ENCODE peak calls at places on chromosomes 6 and 20, in five cellular contexts. L is heart left ventricle, Z is MG63, K is SK-N-SH, G is astrocyte. C is an unnamed sample.
A peak's percentile ranks its signal among the peaks of the same experiment; 100 is the strongest.

GRCh38 chr20:10218536-10219451 is at the start of gene SNAP25:
- DNase-seq in G (peak; percentile 84), Z (peak; percentile 26), K (peak; percentile 88), L (peak; percentile 9), C (peak; percentile 88)

GRCh38 chr6:140782941-140783340 is 1349.8 kb upstream of the GJE1 start:
- DNase-seq in K (no peak), G (no peak), Z (no peak), L (no peak), C (no peak)

GRCh38 chr20:62961310-62961783 is 8.8 kb downstream of the SLC17A9 start:
- DNase-seq in L (no peak), K (peak; percentile 72), G (no peak), Z (no peak), C (peak; percentile 96)

GRCh38 chr6:94349227-94349626 is 929.9 kb upstream of the EPHA7 start:
- DNase-seq in L (no peak), K (no peak), Z (no peak), G (no peak), C (no peak)

GRCh38 chr6:43759157-43759925 is 10.7 kb upstream of the VEGFA start:
- DNase-seq in L (no peak), Z (no peak), G (no peak), K (no peak), C (peak; percentile 66)

GRCh38 chr20:34401741-34402455 is 38.8 kb downstream of the ITCH start:
- DNase-seq in K (no peak), Z (no peak), L (no peak), G (no peak), C (no peak)

GRCh38 chr6:111591901-111592461 is 13.7 kb downstream of the TRAF3IP2 start:
- DNase-seq in Z (no peak), G (peak; percentile 69), K (peak; percentile 53), L (no peak), C (no peak)

GRCh38 chr20:12687476-12687875 is 321.3 kb upstream of the SPTLC3 start:
- DNase-seq in Z (no peak), G (no peak), K (no peak), L (no peak), C (no peak)

GRCh38 chr6:168247456-168248147 is 72.0 kb downstream of the DACT2 start:
- DNase-seq in Z (peak; percentile 76), G (no peak), K (peak; percentile 88), L (no peak), C (no peak)

GRCh38 chr20:25055711-25056492 is 2.0 kb downstream of the ACSS1 start:
- DNase-seq in Z (no peak), G (peak; percentile 22), K (no peak), L (peak; percentile 11), C (no peak)

GRCh38 chr6:148999921-149000589 is 253.2 kb downstream of the UST start:
- DNase-seq in K (no peak), Z (peak; percentile 86), L (peak; percentile 76), G (peak; percentile 85), C (no peak)

DNA sequence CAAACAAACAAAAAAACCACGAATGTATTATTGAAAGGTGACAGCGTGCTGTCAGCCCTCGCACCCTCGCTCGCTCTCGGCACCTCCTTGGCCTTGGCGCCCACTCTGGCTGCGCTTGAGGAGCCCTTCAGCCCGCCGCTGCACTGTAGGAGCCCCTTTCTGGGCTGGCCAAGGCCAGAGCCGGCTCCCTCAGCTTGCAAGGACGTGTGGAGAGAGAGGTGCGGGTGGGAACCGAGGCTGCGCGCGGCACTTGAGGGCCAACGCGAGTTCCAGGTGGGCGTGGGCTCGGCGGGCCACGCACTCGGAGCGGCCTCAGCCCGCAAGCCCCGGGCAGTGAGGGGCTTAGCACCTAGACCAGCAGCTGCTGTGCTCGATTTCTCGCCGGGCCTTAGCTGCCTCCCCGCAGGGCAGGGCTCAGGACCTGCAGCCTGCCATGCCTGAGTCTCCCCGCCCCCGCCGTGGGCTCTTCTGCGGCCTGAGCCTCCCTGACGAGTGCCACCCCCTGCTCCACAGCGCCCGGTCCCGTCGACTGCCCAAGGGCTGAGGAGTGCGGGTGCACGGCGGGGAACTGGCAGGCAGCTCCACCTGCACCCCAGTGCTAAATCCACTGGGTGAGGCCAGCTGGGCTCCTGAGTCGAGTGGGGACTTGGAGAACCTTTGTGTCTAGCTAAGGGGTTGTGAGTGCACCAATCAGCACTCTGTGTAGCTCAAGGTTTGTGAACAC is 20.9 kb upstream of the MBOAT1 start:
- DNase-seq in Z (no peak), G (no peak), K (no peak), L (no peak), C (no peak)
- H3K4me3 ChIP-seq in Z (no peak overlapping the region), G (no peak overlapping the region), K (no peak overlapping the region), L (no peak overlapping the region), C (no peak overlapping the region)

GRCh38 chr20:49641683-49642649 is 71.7 kb downstream of the B4GALT5 start:
- DNase-seq in L (no peak), Z (no peak), G (no peak), K (no peak), C (no peak)
- H3K36me3 ChIP-seq in L (peaks cover 74% of the 10 kb centered on the region), Z (peaks cover 81% of the 10 kb centered on the region), G (peaks cover 35% of the 10 kb centered on the region), K (peaks cover 64% of the 10 kb centered on the region), C (peaks cover 48% of the 10 kb centered on the region)

DNA sequence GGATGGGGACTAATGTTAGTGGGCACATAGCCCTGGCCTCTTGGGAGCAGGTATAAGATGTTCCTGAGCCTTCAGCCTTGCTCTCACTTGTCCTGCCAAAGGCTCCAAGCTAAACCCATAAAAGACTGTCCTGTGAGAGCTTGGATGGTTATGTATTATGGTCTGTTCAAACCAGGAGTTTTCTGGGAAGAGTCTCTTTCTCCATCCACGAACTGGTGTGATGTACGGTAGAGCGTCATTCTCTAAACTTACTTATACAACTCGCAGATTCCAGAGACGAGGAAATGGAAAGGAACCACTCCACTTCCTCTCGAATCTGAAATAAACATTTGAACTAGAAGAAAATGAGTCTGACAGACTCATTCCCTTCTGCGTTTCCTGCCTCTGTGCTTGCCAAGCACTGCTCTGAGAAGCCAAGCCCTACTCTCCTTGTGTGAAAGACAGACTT is 5.3 kb downstream of the SOBP start:
- DNase-seq in Z (peak; percentile 67), G (no peak), L (peak; percentile 38), K (no peak), C (no peak)
- H3K4me3 ChIP-seq in Z (peak overlapping the region; percentile 12), G (no peak overlapping the region), L (peak overlapping the region; percentile 26), K (no peak overlapping the region), C (no peak overlapping the region)

DNA sequence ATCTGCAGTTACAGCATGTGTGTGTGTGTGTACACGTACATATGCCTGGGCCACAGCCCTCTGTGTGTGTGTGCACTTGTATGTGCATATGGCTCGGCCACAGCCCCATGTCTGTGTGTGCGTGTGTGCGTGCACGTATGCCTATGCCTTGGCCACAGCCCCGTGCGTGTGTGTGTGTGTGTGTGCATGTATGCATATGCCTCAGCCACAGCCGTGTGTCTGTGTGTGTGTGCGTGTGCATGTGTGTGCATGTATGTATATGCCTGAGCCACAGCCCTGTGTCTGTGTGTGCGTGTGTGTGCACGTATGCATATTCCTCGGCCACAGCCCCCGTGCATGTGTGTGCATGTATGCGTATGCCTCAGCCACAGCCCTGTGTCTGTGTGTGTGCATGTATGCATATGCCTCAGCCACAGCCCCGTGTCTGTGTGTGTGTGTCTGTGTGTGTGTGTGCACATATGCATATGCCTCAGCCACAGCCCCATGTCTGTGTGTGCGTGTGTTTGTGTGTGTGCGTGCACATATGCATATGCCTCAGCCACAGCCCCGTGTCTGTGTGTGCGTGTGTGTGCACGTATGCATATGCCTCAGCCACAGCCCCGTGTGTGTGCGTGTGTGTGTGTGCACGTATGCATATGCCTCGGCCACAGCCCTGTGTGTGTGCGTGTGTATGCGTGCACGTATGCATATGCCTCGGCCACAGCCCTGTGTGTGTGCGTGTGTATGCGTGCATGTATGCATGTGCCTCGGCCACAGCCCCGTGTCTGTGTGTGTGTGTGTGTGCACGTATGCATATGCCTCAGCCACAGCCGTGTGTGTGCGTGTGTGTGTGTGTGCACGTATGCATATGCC is 14.6 kb upstream of the C20orf204 start:
- DNase-seq in G (no peak), L (no peak), Z (no peak), K (no peak), C (no peak)
- H3K36me3 ChIP-seq in G (peaks cover 33% of the 10 kb centered on the region), L (peaks cover 96% of the 10 kb centered on the region), Z (peaks cover 81% of the 10 kb centered on the region), K (peaks cover 52% of the 10 kb centered on the region), C (peaks cover 26% of the 10 kb centered on the region)

GRCh38 chr6:135393289-135393688 is 104.3 kb downstream of the AHI1 start:
- DNase-seq in K (no peak), L (no peak), Z (no peak), G (no peak), C (no peak)

GRCh38 chr6:135402311-135402710 is 95.2 kb downstream of the AHI1 start:
- DNase-seq in G (no peak), Z (no peak), L (no peak), K (no peak), C (no peak)

GRCh38 chr6:135397172-135397952 is 100.2 kb downstream of the AHI1 start:
- DNase-seq in L (no peak), G (no peak), K (no peak), Z (no peak), C (no peak)
- H3K4me3 ChIP-seq in L (no peak overlapping the region), G (no peak overlapping the region), K (no peak overlapping the region), Z (no peak overlapping the region), C (no peak overlapping the region)

DNA sequence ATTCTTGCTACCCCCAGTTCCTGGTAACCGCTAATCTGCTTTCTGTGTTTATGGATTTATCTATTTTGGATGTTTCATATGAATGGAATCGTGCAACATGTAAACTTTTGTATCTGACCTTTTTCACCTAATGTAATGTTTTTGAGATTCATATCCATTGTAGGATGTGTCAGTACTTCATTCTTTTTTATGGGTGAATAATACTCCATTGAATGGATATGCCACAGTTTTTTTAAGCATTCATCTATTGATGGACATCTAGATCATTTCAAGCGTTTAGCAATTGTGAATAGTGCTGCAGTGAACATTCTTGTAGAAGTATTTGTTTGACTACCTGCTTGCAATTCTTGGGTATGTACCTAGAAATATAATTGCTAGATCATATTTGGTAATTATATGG is 13.0 kb downstream of the KDM1B start:
- DNase-seq in Z (no peak), L (no peak), G (no peak), K (no peak), C (no peak)
- H3K36me3 ChIP-seq in Z (no peaks in the 10 kb centered on the region), L (peaks cover 61% of the 10 kb centered on the region), G (peaks cover 8% of the 10 kb centered on the region), K (peaks cover 15% of the 10 kb centered on the region), C (peaks cover 3% of the 10 kb centered on the region)

GRCh38 chr6:41636803-41637178 is 1.5 kb upstream of the MDFI start:
- DNase-seq in G (no peak), Z (no peak), L (no peak), K (no peak), C (peak; percentile 90)
- H3K4me3 ChIP-seq in G (peak overlapping the region; percentile 71), Z (no peak overlapping the region), L (peak overlapping the region; percentile 47), K (no peak overlapping the region), C (peak overlapping the region; percentile 98)

GRCh38 chr20:60964911-60965310 is 287.1 kb upstream of the CDH4 start:
- DNase-seq in Z (no peak), G (no peak), L (no peak), K (no peak), C (no peak)
- H3K36me3 ChIP-seq in Z (no peaks in the 10 kb centered on the region), G (no peaks in the 10 kb centered on the region), L (no peaks in the 10 kb centered on the region), K (no peaks in the 10 kb centered on the region), C (no peaks in the 10 kb centered on the region)

GRCh38 chr6:5998741-5999687 is 7.7 kb downstream of the NRN1 start:
- DNase-seq in K (peak; percentile 49), Z (peak; percentile 46), L (peak; percentile 55), G (no peak), C (peak; percentile 88)
- H3K4me3 ChIP-seq in K (no peak overlapping the region), Z (peak overlapping the region; percentile 18), L (peak overlapping the region; percentile 23), G (peak overlapping the region; percentile 46), C (peak overlapping the region; percentile 27)

C was measured in H7.